ENCODE peak calls at places on chromosomes 3 and 15, in seven cellular contexts. C is heart right ventricle, G is neural progenitor cell, V is GM12864, A is ascending aorta, W is right lobe of liver, X is lung. H is an unnamed sample.

GRCh38 chr15:94723801-94724200 is 492.4 kb downstream of the MCTP2 start:
- DNase-seq in G (no peak), W (no peak), V (no peak), C (no peak), A (no peak), X (no peak), H (no peak)

GRCh38 chr3:138688871-138689299 is 80.3 kb downstream of the FAIM start:
- DNase-seq in V (no peak), X (no peak), G (no peak), C (no peak), W (no peak), A (no peak), H (peak)

GRCh38 chr3:72234394-72234793 is 449.4 kb upstream of the PROK2 start:
- DNase-seq in V (no peak), C (no peak), G (no peak), A (no peak), W (peak), X (peak), H (no peak)

GRCh38 chr3:190671658-190672057 is 157.8 kb downstream of the IL1RAP start:
- DNase-seq in V (no peak), C (no peak), X (no peak), G (no peak), W (no peak), A (no peak), H (no peak)

GRCh38 chr15:51917493-51917892 is 54.1 kb downstream of the LEO1 start:
- DNase-seq in V (no peak), X (peak), A (no peak), C (no peak), G (peak), W (no peak), H (peak)

GRCh38 chr15:74845581-74845980 is 2.6 kb upstream of the ULK3 start:
- DNase-seq in W (no peak), G (no peak), V (no peak), A (no peak), X (no peak), C (no peak), H (no peak)

GRCh38 chr3:76129441-76129840 is 344.1 kb upstream of the ZNF717 start:
- DNase-seq in X (no peak), C (no peak), A (no peak), W (no peak), G (no peak), V (no peak), H (no peak)

GRCh38 chr15:35519536-35520149 is 26.3 kb downstream of the DPH6 start:
- DNase-seq in G (peak), V (no peak), X (no peak), A (no peak), W (no peak), C (peak), H (peak)

GRCh38 chr3:14141602-14142315 is 16.9 kb downstream of the TMEM43 start:
- DNase-seq in W (peak), G (no peak), A (no peak), V (no peak), X (no peak), C (peak), H (no peak)

GRCh38 chr3:23202921-23203650 is at the start of gene UBE2E2:
- DNase-seq in V (no peak), G (peak), A (no peak), X (peak), W (peak), C (peak), H (peak)

GRCh38 chr3:146636881-146637280 is 31.7 kb upstream of the PLSCR5 start:
- DNase-seq in X (no peak), A (no peak), W (no peak), C (no peak), G (no peak), V (no peak), H (no peak)

GRCh38 chr3:144053121-144053520 is 81.5 kb downstream of the DIPK2A start:
- DNase-seq in X (no peak), V (no peak), W (no peak), A (no peak), G (no peak), C (no peak), H (no peak)

GRCh38 chr15:90561344-90562244 is 31.9 kb downstream of the CRTC3 start:
- DNase-seq in G (no peak), X (no peak), A (no peak), W (no peak), V (no peak), C (no peak), H (peak)

GRCh38 chr3:39025222-39025970 is 26.3 kb downstream of the SCN11A start:
- DNase-seq in C (no peak), W (no peak), G (no peak), A (no peak), X (no peak), V (no peak), H (no peak)

GRCh38 chr3:158723991-158724390 is 8.3 kb downstream of the RARRES1 start:
- DNase-seq in G (no peak), W (no peak), C (no peak), A (no peak), X (no peak), V (no peak), H (no peak)

GRCh38 chr3:105513042-105513441 is 146.3 kb downstream of the ALCAM start:
- DNase-seq in G (no peak), C (no peak), V (no peak), X (no peak), W (no peak), A (no peak), H (no peak)

GRCh38 chr3:171135536-171135935 is 109.0 kb upstream of the SLC2A2 start:
- DNase-seq in G (no peak), W (no peak), X (no peak), A (no peak), V (no peak), C (no peak), H (no peak)

GRCh38 chr3:73868688-73869315 is 244.1 kb upstream of the PDZRN3 start:
- DNase-seq in W (no peak), C (peak), X (no peak), G (peak), V (no peak), A (no peak), H (no peak)

GRCh38 chr3:20104167-20104661 is 64.0 kb downstream of the KAT2B start:
- DNase-seq in V (no peak), W (no peak), G (no peak), A (no peak), C (no peak), X (no peak), H (peak)

GRCh38 chr3:120894285-120894684 is 13.7 kb upstream of the STXBP5L start:
- DNase-seq in A (no peak), V (no peak), G (peak), W (no peak), C (no peak), X (no peak), H (no peak)

GRCh38 chr3:72901840-72902239 is 14.0 kb downstream of the GXYLT2 start:
- DNase-seq in G (no peak), V (no peak), C (no peak), W (no peak), A (no peak), X (no peak), H (no peak)

GRCh38 chr15:75309711-75310110 is 26.2 kb upstream of the COMMD4 start:
- DNase-seq in W (no peak), V (no peak), X (no peak), C (no peak), A (no peak), G (no peak), H (no peak)

GRCh38 chr3:102745881-102746280 is 311.1 kb downstream of the ZPLD1 start:
- DNase-seq in X (no peak), W (no peak), V (no peak), A (no peak), C (no peak), G (no peak), H (no peak)

DNA sequence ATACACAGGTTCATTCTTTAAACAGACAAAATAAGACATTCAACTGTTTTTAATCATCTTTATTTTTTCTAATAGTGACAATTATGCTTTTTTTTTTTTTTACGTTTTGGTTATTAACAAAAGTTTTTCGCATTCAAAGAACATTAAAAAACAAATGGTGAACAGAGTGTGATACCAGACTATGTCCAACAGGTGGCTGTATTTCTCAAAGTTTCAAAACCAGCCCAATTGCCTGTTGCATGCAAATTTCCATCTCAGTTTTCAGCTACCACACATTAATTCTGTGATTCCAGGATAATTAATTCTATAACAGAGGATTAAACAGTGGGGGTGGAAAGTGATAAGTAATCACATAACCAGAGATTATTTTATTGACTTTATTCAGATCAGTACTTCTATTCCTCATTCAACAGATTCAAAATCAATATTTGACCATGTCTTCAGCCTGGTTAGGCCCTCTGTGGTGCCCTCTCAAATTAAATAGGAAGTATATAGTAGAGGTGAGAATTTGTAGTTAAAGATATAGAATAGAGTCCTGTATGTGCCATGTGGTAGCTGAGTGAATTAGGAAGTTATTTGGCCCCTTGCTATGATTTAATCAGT is 122.2 kb upstream of the DCBLD2 start:
- DNase-seq in A (no peak), G (peak), W (no peak), X (no peak), V (no peak), C (no peak), H (peak)
- TF ChIP-seq CTCF in A (peak), G (peak), W (peak), X (peak), V (peak), C (peak), H (peak)

GRCh38 chr3:41199866-41200668 is 762 bp downstream of the CTNNB1 start:
- DNase-seq in X (no peak), A (no peak), W (no peak), G (peak), V (no peak), C (peak), H (peak)

GRCh38 chr3:41202834-41203345 is 3.6 kb downstream of the CTNNB1 start:
- DNase-seq in G (peak), V (no peak), W (no peak), A (no peak), C (peak), X (no peak), H (peak)

GRCh38 chr3:41200669-41201021 is 1.3 kb downstream of the CTNNB1 start:
- DNase-seq in V (no peak), G (peak), C (peak), X (no peak), A (no peak), W (no peak), H (peak)

GRCh38 chr3:41204369-41204768 is 5.1 kb downstream of the CTNNB1 start:
- DNase-seq in A (no peak), W (no peak), C (no peak), G (no peak), V (no peak), X (no peak), H (no peak)

GRCh38 chr3:41202075-41202833 is 2.9 kb downstream of the CTNNB1 start:
- DNase-seq in V (no peak), C (no peak), X (no peak), W (no peak), A (no peak), G (peak), H (peak)
- H3K4me3 ChIP-seq in V (peak), C (peak), X (no peak), W (peak), A (peak), G (peak), H (peak)

GRCh38 chr3:179653106-179653776 is 401 bp downstream of the USP13 start:
- DNase-seq in X (peak), C (peak), G (peak), W (peak), V (peak), A (no peak), H (peak)
- TF ChIP-seq CTCF in X (no peak), C (no peak), G (no peak), W (peak), V (no peak), A (peak), H (no peak)

DNA sequence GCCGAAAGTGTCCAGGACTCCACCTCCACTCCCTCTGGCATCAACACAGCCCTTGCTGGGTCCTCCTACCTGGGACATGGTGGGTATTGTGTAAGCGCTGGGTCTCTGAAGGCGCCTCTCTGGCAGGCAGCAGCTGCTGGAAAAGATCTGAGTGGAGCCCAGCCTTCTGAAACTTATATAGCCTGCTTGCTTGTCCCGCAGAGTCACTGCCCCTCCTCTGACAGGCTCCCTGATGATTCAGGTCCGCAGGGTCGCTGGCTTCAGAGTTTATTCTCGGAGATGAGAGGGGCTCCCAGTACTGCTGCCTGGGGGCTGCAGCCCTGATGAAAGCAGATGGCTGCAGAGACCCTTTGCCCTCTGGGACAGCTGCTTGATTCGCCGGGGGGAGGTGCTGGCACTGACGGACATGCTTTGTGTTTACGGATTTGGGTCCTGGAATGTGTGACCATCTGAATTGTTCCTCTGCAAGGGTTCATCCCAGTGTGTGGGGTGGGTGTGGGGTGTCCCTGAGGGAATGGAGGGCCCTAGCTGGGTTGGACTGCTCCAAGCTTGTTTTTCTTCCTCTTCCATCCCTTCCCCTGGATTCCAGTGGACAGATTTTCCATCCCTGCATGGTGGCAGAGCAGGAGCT is at the start of gene MUSTN1:
- DNase-seq in G (peak), X (no peak), V (no peak), W (peak), C (peak), A (no peak), H (no peak)
- H3K4me3 ChIP-seq in G (peak), X (no peak), V (no peak), W (no peak), C (peak), A (peak), H (no peak)

DNA sequence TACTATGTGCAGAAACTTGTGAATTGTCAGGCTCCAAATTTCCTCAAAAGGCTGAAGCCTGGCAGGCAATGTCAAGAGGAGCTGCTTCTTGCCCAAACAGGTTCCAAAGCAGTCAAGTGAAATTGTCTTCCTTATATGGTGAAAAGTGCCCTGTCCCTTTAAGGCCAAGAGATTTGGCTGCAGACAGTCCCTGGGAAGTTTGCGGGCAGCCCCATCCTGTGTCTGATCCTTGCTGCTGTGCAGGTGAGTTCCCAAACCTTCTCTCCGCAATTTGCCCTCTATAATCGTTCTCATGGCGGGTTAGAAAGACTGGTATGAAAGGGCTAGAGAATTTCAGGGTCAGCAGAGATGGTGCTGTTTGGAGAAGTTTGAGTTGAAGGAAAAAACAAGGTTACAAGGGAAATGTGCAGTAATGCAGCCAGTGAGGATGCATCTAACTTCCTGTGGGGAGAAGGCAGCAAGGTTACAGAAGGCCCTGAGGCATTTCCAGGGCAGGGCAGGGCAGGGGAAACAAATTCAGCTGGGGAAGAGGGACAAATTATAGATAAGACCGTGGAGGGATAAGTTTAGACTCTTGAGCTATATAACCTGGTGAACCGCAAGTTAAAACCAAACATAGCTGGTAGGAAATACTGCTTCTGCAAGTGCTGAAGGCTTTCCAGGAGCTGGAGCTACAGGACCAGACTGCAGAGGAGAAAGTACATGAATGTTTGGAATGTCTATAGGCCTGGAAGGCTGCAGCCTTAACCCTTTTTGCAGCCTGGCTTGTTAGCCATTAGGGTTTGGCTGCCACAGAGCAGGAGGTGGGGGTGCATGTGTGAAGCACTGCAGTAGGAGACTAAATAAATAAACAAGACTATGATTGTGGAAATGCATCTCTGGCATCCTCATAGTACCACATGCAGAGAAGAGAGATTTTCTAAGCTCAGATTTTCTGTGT is 256.2 kb upstream of the IL12A start:
- DNase-seq in C (no peak), W (no peak), V (no peak), A (no peak), X (peak), G (peak), H (no peak)
- TF ChIP-seq CTCF in C (no peak), W (no peak), V (no peak), A (no peak), X (no peak), G (no peak), H (no peak)

DNA sequence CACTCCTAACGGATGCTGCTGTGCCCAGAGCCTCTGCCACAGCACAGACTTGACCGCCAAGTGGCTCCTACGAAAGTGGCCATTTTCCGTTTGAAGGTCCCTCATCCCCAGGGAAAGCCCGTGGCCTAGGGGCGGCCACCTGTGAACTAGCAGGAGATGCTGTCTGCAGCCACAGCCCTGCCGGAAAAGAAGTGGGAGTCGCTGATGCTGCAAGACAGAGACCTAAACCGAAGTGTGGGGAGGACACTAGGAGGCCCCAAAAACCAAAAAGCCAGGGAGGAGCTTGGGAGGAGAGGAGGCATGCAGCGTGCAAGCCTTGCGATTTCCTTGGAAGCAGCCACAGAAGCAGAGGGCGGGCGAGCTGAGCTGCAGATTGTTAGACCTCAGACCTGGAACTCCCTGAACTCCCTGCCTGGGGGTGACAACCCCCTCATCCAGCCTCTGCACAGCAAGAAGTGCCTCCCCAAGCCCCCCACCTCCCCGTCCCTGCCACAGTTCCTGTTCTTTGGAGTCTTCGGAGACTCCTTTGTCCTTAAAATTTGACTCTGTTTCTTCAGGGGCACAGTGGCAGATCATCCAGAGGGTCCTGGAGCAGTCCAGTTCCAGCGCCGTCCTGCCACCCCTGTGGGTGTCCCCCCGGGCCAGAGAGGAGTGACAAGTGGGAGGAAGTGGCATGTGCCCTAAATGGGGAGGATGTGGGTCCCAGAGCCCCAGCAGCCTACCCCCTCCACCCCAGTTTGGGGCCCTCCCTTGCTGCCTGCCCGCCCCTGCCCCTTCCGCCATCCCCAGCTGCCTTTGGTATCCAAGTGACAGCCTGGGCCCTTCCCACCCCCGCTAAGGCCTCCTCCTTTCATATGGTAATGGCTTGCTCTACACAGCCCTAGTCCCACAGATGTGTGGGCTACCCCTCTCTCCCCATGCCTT is 43.7 kb downstream of the KLHL25 start:
- DNase-seq in A (no peak), W (peak), V (no peak), C (no peak), G (peak), X (no peak), H (no peak)
- H3K4me3 ChIP-seq in A (peak), W (no peak), V (no peak), C (peak), G (peak), X (no peak), H (no peak)

GRCh38 chr3:48898383-48899234 is at the start of gene SLC25A20:
- DNase-seq in X (peak), G (peak), A (peak), C (peak), W (peak), V (peak), H (peak)
- TF ChIP-seq CTCF in X (no peak), G (peak), A (no peak), C (no peak), W (no peak), V (no peak), H (no peak)

DNA sequence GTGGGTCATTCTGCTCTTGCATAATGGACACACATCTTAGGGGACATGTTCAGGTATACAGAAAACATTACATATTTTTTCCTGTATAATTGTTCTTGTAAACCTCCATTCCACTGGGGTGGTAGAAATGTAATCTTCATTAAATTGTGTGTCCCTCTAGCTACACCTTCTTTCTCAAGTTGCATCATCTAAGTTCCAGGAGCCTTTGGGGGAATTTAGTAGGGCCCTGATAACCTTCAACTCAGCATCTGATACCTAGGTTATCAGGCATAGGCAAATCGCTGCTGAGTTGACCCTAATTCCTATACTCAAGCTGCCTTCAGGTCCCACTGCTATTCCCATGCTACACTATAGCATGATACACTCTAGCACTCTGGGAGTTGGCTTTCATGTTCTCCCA is 19.1 kb upstream of the CLASP2 start:
- DNase-seq in C (no peak), X (no peak), G (no peak), A (no peak), W (no peak), V (no peak), H (no peak)
- H3K4me3 ChIP-seq in C (no peak), X (no peak), G (no peak), A (no peak), W (no peak), V (no peak), H (no peak)

GRCh38 chr3:148790841-148791240 is 36.8 kb upstream of the CPB1 start:
- DNase-seq in W (no peak), C (peak), G (no peak), A (no peak), V (no peak), X (no peak), H (no peak)
- TF ChIP-seq CTCF in W (no peak), C (no peak), G (no peak), A (no peak), V (no peak), X (no peak), H (no peak)

H was measured in GM12865.